ENCODE peak calls at places on chromosomes 4 and X, in six cellular contexts. Q is mesendoderm, L is IMR-90, S is mesenchymal stem cell, P is H9, C is H1. V is an unnamed sample.

GRCh38 chr4:3207531-3208037 is 41.4 kb upstream of the MSANTD1 start:
- DNase-seq in P (no peak), S (peak; percentile 12), L (peak; percentile 15), Q (no peak), C (no peak), V (no peak)

GRCh38 chrX:17414839-17415238 is 39.8 kb downstream of the NHS start:
- DNase-seq in C (peak; percentile 52), Q (peak; percentile 87), L (no peak), P (peak; percentile 42), S (no peak), V (no peak)

GRCh38 chr4:4320528-4320927 is 30.5 kb downstream of the ZBTB49 start:
- DNase-seq in Q (no peak), C (no peak), P (no peak), L (no peak), S (no peak), V (no peak)

GRCh38 chrX:68498044-68498507 is 775 bp upstream of the YIPF6 start:
- DNase-seq in S (peak; percentile 76), L (no peak), Q (peak; percentile 86), P (no peak), C (no peak), V (no peak)

GRCh38 chr4:3533421-3533820 is 1.2 kb upstream of the LRPAP1 start:
- DNase-seq in Q (no peak), S (no peak), P (no peak), L (no peak), C (no peak), V (no peak)

GRCh38 chrX:29858714-29859113 is 356.6 kb upstream of the MAGEB2 start:
- DNase-seq in L (peak; percentile 69), C (no peak), S (no peak), Q (no peak), P (no peak), V (no peak)

GRCh38 chr4:119191505-119191904 is 21.0 kb upstream of the USP53 start:
- DNase-seq in Q (no peak), S (no peak), L (no peak), C (no peak), P (no peak), V (no peak)

GRCh38 chrX:12920990-12921389 is 14.6 kb downstream of the TLR8 start:
- DNase-seq in S (no peak), C (no peak), P (no peak), Q (no peak), L (no peak), V (no peak)

GRCh38 chr4:6692806-6693205 is 872 bp upstream of the S100P start:
- DNase-seq in S (no peak), P (no peak), Q (no peak), L (peak; percentile 42), C (no peak), V (no peak)

GRCh38 chrX:7146703-7147430 is 645 bp upstream of the STS start:
- DNase-seq in S (peak; percentile 19), P (peak; percentile 27), Q (no peak), L (no peak), C (no peak), V (no peak)

GRCh38 chr4:38531126-38531737 is 132.8 kb upstream of the KLF3 start:
- DNase-seq in C (no peak), S (peak; percentile 12), Q (no peak), P (no peak), L (peak; percentile 3), V (no peak)

GRCh38 chrX:155225774-155226173 is 9.5 kb downstream of the VBP1 start:
- DNase-seq in L (no peak), P (no peak), S (no peak), Q (no peak), C (no peak), V (no peak)

GRCh38 chrX:86195343-86195742 is 47.1 kb downstream of the DACH2 start:
- DNase-seq in L (no peak), C (no peak), S (no peak), P (no peak), Q (no peak), V (no peak)

GRCh38 chrX:100615015-100615414 is 21.6 kb downstream of the TSPAN6 start:
- DNase-seq in S (peak; percentile 75), C (no peak), Q (peak; percentile 76), P (peak; percentile 40), L (peak; percentile 68), V (no peak)

GRCh38 chrX:3582421-3582820 is 131.0 kb downstream of the PRKX start:
- DNase-seq in C (no peak), Q (no peak), S (no peak), P (no peak), L (peak; percentile 8), V (no peak)

GRCh38 chr4:107564326-107564725 is 155.7 kb downstream of the PAPSS1 start:
- DNase-seq in C (no peak), P (no peak), L (no peak), Q (peak; percentile 57), S (peak; percentile 63), V (peak; percentile 56)

GRCh38 chr4:162461952-162462351 is 298.2 kb upstream of the FSTL5 start:
- DNase-seq in P (no peak), S (peak; percentile 11), L (no peak), Q (peak; percentile 7), C (no peak), V (no peak)

GRCh38 chrX:132209527-132209926 is 9.7 kb downstream of the RAP2C start:
- DNase-seq in C (no peak), Q (no peak), S (peak; percentile 22), L (peak; percentile 43), P (no peak), V (no peak)

GRCh38 chr4:173334891-173335754 is 965 bp upstream of the HMGB2 start:
- DNase-seq in C (peak; percentile 87), Q (peak; percentile 96), L (peak; percentile 70), P (peak; percentile 89), S (peak; percentile 85), V (peak; percentile 92)

GRCh38 chr4:142567620-142568451 is 278.3 kb downstream of the INPP4B start:
- DNase-seq in C (no peak), Q (no peak), L (peak; percentile 47), S (no peak), P (no peak), V (peak; percentile 11)

GRCh38 chr4:84855774-84856173 is 110.7 kb downstream of the WDFY3 start:
- DNase-seq in L (no peak), S (no peak), P (no peak), Q (no peak), C (no peak), V (no peak)

GRCh38 chr4:41866799-41867677 is 68.2 kb upstream of the TMEM33 start:
- DNase-seq in C (peak; percentile 72), S (no peak), P (peak; percentile 57), L (no peak), Q (peak; percentile 63), V (no peak)

GRCh38 chr4:110533940-110534339 is 58.0 kb downstream of the ENPEP start:
- DNase-seq in S (peak; percentile 99), Q (peak; percentile 79), P (no peak), L (peak; percentile 98), C (no peak), V (no peak)

GRCh38 chr4:112266823-112267222 is 18.9 kb downstream of the TIFA start:
- DNase-seq in Q (no peak), S (peak; percentile 28), L (peak; percentile 52), P (no peak), C (no peak), V (no peak)

GRCh38 chrX:23389196-23389792 is 54.6 kb downstream of the PTCHD1 start:
- DNase-seq in Q (peak; percentile 47), P (peak; percentile 49), C (no peak), S (no peak), L (no peak), V (no peak)

GRCh38 chr4:74230902-74231499 is 73.1 kb downstream of the MTHFD2L start:
- DNase-seq in L (peak; percentile 56), C (no peak), S (peak; percentile 84), Q (no peak), P (no peak), V (no peak)

DNA sequence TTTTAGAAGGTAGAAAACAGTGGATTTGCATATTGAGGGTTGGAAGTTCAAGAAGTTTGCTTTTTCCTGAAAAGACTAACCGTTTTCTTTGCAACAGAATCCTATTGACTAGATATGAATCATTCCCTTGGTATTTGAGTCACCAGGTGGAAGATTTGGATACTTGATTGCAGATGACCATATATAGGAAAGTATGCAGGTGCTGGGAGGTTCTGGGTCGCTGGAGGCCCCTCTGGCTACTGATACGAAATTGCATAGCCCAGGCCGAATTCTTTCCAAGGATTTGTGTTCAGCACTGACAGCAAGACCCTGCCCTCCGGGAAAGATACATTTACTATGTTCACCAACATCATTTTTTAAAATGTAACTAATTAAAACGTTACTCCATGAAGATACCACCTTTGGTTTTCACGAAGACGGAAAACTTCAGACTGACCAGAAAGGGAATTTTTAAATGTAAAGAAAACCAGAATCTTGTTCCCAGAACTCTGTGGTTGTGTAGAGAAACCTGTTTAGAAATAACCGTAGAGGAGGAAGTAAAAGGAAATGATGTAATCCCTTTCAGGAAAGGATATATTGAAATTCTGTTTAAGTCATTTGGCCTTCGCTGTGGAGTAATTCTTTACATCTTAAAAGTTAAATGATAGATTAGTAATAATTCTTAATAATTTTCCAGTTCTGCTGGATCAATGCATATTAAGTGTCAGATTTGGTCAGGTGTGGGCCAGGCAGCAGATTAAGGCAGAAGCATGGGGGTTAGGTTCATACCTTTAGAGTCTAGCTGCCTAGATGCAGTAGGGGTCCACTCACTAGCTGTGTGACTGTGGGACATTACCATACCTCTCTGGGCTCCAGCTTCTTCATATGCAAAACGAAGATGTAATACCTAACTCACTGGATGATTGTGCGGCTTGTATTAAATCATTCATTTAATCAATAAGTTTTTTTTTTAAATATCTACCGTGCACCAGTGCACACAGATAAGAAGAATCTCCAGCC is 1.1 kb downstream of the ANXA3 start:
- DNase-seq in Q (peak; percentile 99), P (peak; percentile 79), C (no peak), L (no peak), S (no peak), V (no peak)
- H3K18ac ChIP-seq in Q (peak overlapping the region; percentile 98), P (peak overlapping the region; percentile 3), C (no peak overlapping the region), L (no peak overlapping the region), S (no peak overlapping the region), V (no peak overlapping the region)

GRCh38 chr4:120841580-120841979 is 80.9 kb downstream of the PRDM5 start:
- DNase-seq in S (no peak), C (no peak), P (no peak), Q (no peak), L (peak; percentile 17), V (no peak)

GRCh38 chr4:120838784-120839183 is 83.7 kb downstream of the PRDM5 start:
- DNase-seq in P (no peak), L (no peak), S (no peak), C (no peak), Q (no peak), V (no peak)

GRCh38 chr4:120839624-120839973 is 82.9 kb downstream of the PRDM5 start:
- DNase-seq in S (no peak), C (no peak), P (no peak), L (no peak), Q (no peak), V (no peak)

GRCh38 chr4:120842046-120842445 is 80.5 kb downstream of the PRDM5 start:
- DNase-seq in P (no peak), C (no peak), L (peak; percentile 77), S (peak; percentile 69), Q (no peak), V (no peak)

GRCh38 chr4:120839974-120840751 is 82.4 kb downstream of the PRDM5 start:
- DNase-seq in L (no peak), Q (no peak), P (no peak), S (no peak), C (no peak), V (no peak)
- H3K18ac ChIP-seq in L (no peak overlapping the region), Q (no peak overlapping the region), P (no peak overlapping the region), S (no peak overlapping the region), C (no peak overlapping the region), V (peak overlapping the region; percentile 67)

GRCh38 chrX:63453571-63453970 is 102.4 kb upstream of the SPIN4 start:
- DNase-seq in C (no peak), P (no peak), L (no peak), S (no peak), Q (no peak), V (no peak)
- H3K18ac ChIP-seq in C (no peak overlapping the region), P (no peak overlapping the region), L (no peak overlapping the region), S (no peak overlapping the region), Q (no peak overlapping the region), V (no peak overlapping the region)

GRCh38 chr4:72970756-72971155 is 98.8 kb downstream of the COX18 start:
- DNase-seq in Q (no peak), L (no peak), C (no peak), P (no peak), S (no peak), V (no peak)
- H3K18ac ChIP-seq in Q (no peak overlapping the region), L (no peak overlapping the region), C (no peak overlapping the region), P (no peak overlapping the region), S (no peak overlapping the region), V (no peak overlapping the region)